ENCODE peak calls at places on chromosomes 16 and 17, in seven cellular contexts. I is fibroblast of villous mesenchyme, G is MM.1S, Z is AG04449, T is cardiac fibroblast, Y is uterus, W is foreskin fibroblast. D is an unnamed sample.

GRCh38 chr17:3965123-3965800 is 1.0 kb upstream of the ATP2A3 start:
- DNase-seq in I (peak; percentile 63), G (peak; percentile 81), Z (no peak), T (peak; percentile 41), Y (no peak), W (no peak), D (peak; percentile 72)

GRCh38 chr17:77388384-77389306 is 247.9 kb downstream of the SEC14L1 start:
- DNase-seq in I (no peak), G (no peak), Z (no peak), T (peak; percentile 64), Y (peak; percentile 56), W (no peak), D (no peak)

GRCh38 chr17:40341808-40342574 is 22.5 kb downstream of the GJD3 start:
- DNase-seq in I (peak; percentile 80), G (no peak), Z (no peak), T (peak; percentile 60), Y (peak; percentile 83), W (no peak), D (peak; percentile 78)

GRCh38 chr17:59829217-59830006 is 63.3 kb downstream of the TUBD1 start:
- DNase-seq in I (peak; percentile 99), G (peak; percentile 88), Z (peak; percentile 98), T (peak; percentile 99), Y (peak; percentile 60), W (peak; percentile 89), D (peak; percentile 98)

GRCh38 chr16:85717393-85718152 is 28.8 kb upstream of the GINS2 start:
- DNase-seq in I (peak; percentile 67), G (peak; percentile 22), Z (no peak), T (peak; percentile 72), Y (peak; percentile 66), W (peak; percentile 32), D (peak; percentile 87)

GRCh38 chr16:54370653-54371052 is 84.1 kb upstream of the IRX3 start:
- DNase-seq in I (peak; percentile 8), G (no peak), Z (no peak), T (no peak), Y (no peak), W (no peak), D (peak; percentile 49)

GRCh38 chr17:76929572-76929971 is 61.4 kb downstream of the MGAT5B start:
- DNase-seq in I (no peak), G (no peak), Z (no peak), T (no peak), Y (no peak), W (no peak), D (no peak)

GRCh38 chr17:77392376-77393273 is 251.9 kb downstream of the SEC14L1 start:
- DNase-seq in I (peak; percentile 44), G (no peak), Z (no peak), T (no peak), Y (peak; percentile 51), W (peak; percentile 45), D (peak; percentile 61)

GRCh38 chr16:13313351-13313750 is 412.0 kb downstream of the SHISA9 start:
- DNase-seq in I (no peak), G (no peak), Z (no peak), T (no peak), Y (no peak), W (no peak), D (no peak)

GRCh38 chr17:40545660-40546059 is 19.6 kb downstream of the CCR7 start:
- DNase-seq in I (no peak), G (no peak), Z (no peak), T (no peak), Y (peak; percentile 16), W (no peak), D (no peak)

GRCh38 chr16:2426941-2427361 is 2.3 kb upstream of the CCNF start:
- DNase-seq in I (no peak), G (no peak), Z (no peak), T (no peak), Y (no peak), W (no peak), D (peak; percentile 6)

GRCh38 chr17:8209909-8210760 is at the start of gene AURKB:
- DNase-seq in I (peak; percentile 97), G (peak; percentile 98), Z (peak; percentile 72), T (peak; percentile 98), Y (peak; percentile 97), W (peak; percentile 95), D (peak; percentile 96)

GRCh38 chr17:80969674-80970043 is 22.0 kb upstream of the CHMP6 start:
- DNase-seq in I (no peak), G (no peak), Z (no peak), T (no peak), Y (no peak), W (no peak), D (no peak)

GRCh38 chr17:80971704-80972304 is 19.8 kb upstream of the CHMP6 start:
- DNase-seq in I (no peak), G (no peak), Z (no peak), T (no peak), Y (no peak), W (no peak), D (no peak)

GRCh38 chr17:80970044-80970761 is 21.4 kb upstream of the CHMP6 start:
- DNase-seq in I (peak; percentile 17), G (peak; percentile 38), Z (no peak), T (no peak), Y (peak; percentile 63), W (no peak), D (no peak)

GRCh38 chr17:80969030-80969673 is 22.5 kb upstream of the CHMP6 start:
- DNase-seq in I (no peak), G (no peak), Z (no peak), T (no peak), Y (no peak), W (no peak), D (no peak)

GRCh38 chr17:80970762-80971703 is 20.6 kb upstream of the CHMP6 start:
- DNase-seq in I (no peak), G (no peak), Z (no peak), T (no peak), Y (no peak), W (no peak), D (no peak)
- TF ChIP-seq CTCF in I (no peak), G (peak; percentile 2), Z (no peak), T (no peak), Y (no peak), W (no peak), D (no peak)

GRCh38 chr17:14058051-14058450 is 11.3 kb upstream of the COX10 start:
- DNase-seq in I (peak; percentile 35), G (no peak), Z (peak; percentile 73), T (no peak), Y (no peak), W (no peak), D (no peak)

GRCh38 chr17:14067347-14067746 is 2.0 kb upstream of the COX10 start:
- DNase-seq in I (no peak), G (no peak), Z (no peak), T (no peak), Y (no peak), W (no peak), D (no peak)

GRCh38 chr17:14057591-14057990 is 11.7 kb upstream of the COX10 start:
- DNase-seq in I (no peak), G (no peak), Z (no peak), T (no peak), Y (no peak), W (no peak), D (no peak)

GRCh38 chr17:14060706-14061105 is 8.6 kb upstream of the COX10 start:
- DNase-seq in I (no peak), G (no peak), Z (no peak), T (no peak), Y (no peak), W (no peak), D (no peak)

DNA sequence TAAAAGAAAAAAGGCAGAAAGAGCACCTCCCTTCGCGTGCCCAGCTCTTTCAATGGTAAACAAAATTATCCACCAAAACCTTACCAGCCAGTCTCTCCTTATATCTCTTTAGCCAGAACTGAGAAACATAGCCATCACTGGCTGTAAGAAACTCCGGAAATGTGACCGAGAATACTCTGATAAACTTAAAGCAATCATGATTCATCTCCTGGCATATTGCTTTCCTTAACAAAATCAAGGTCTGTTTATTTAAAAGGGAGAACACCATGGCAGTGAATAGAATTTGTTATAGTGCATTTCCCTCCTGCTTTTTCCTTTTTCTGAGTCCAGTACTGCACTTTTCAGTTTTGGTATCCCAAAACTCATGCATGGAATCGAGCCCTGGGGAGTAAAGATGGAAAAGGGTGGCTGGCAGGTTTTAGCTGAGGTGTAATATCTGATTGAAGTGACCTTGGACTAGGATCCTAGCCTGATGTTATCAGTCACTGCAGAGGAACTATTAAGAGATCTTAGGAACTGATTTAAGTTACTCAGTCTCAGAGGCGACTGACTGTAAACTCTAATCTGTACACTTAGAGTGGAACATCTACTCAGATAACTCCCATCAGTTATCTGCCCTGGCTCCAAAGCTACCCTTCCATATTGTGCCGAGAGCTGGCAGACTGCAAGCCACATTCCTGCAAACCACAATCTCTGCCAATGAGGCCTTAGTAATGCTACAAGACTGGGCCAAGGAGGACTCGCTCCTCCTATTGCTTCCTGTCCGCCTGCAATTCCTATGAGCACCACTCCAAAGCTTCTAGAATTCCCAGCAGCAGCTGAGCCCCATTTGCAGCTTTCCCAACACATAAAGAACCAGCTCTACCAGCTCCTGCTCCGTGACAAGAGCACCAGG is 7.4 kb upstream of the COX10 start:
- DNase-seq in I (peak; percentile 91), G (no peak), Z (peak; percentile 67), T (peak; percentile 82), Y (no peak), W (peak; percentile 75), D (peak; percentile 93)
- TF ChIP-seq CTCF in I (peak; percentile 22), G (no peak), Z (no peak), T (peak; percentile 5), Y (no peak), W (no peak), D (peak; percentile 13)

GRCh38 chr17:81295678-81296381 is 723 bp upstream of the SLC38A10 start:
- DNase-seq in I (peak; percentile 46), G (peak; percentile 90), Z (no peak), T (peak; percentile 46), Y (peak; percentile 41), W (no peak), D (peak; percentile 35)
- TF ChIP-seq CTCF in I (peak; percentile 43), G (peak; percentile 53), Z (peak; percentile 32), T (peak; percentile 47), Y (peak; percentile 48), W (peak; percentile 44), D (peak; percentile 34)

GRCh38 chr16:31213877-31214704 is at the start of gene TRIM72:
- DNase-seq in I (no peak), G (no peak), Z (no peak), T (no peak), Y (no peak), W (no peak), D (no peak)
- TF ChIP-seq CTCF in I (no peak), G (no peak), Z (no peak), T (no peak), Y (no peak), W (no peak), D (no peak)

GRCh38 chr16:5756969-5757368 is 659.4 kb upstream of the EEF2KMT start:
- DNase-seq in I (no peak), G (peak; percentile 41), Z (no peak), T (no peak), Y (no peak), W (no peak), D (no peak)
- TF ChIP-seq CTCF in I (no peak), G (peak; percentile 38), Z (no peak), T (no peak), Y (no peak), W (no peak), D (no peak)

GRCh38 chr16:61007694-61008093 is 1028.5 kb downstream of the CDH8 start:
- DNase-seq in I (no peak), G (no peak), Z (no peak), T (no peak), Y (no peak), W (no peak), D (no peak)
- TF ChIP-seq CTCF in I (no peak), G (no peak), Z (no peak), T (no peak), Y (no peak), W (no peak), D (no peak)

D was measured in cardiac muscle cell.